ENCODE peak calls at places on chromosome 7, in seven cellular contexts. X, I, N, Z, R, M and L are unnamed samples.

GRCh38 chr7:48176356-48176893 is 5.2 kb downstream of the ABCA13 start:
- DNase-seq in X (peak), I (no peak), N (no peak), Z (no peak), R (no peak), M (no peak), L (no peak)

GRCh38 chr7:410395-410910 is 109.2 kb downstream of the PDGFA start:
- DNase-seq in X (no peak), I (no peak), N (no peak), Z (no peak), R (no peak), M (no peak), L (no peak)

GRCh38 chr7:121891731-121892130 is 18.8 kb downstream of the PTPRZ1 start:
- DNase-seq in X (no peak), I (no peak), N (no peak), Z (no peak), R (no peak), M (no peak), L (no peak)

GRCh38 chr7:23544913-23545354 is 13.2 kb upstream of the TRA2A start:
- DNase-seq in X (peak), I (no peak), N (no peak), Z (no peak), R (no peak), M (peak), L (no peak)

GRCh38 chr7:104982773-104983619 is 31.0 kb upstream of the KMT2E start:
- DNase-seq in X (no peak), I (no peak), N (no peak), Z (no peak), R (no peak), M (no peak), L (no peak)

GRCh38 chr7:154767194-154767593 is 235.7 kb downstream of the PAXIP1 start:
- DNase-seq in X (no peak), I (no peak), N (no peak), Z (no peak), R (no peak), M (no peak), L (no peak)

GRCh38 chr7:156050636-156051569 is 238.6 kb upstream of the SHH start:
- DNase-seq in X (no peak), I (no peak), N (no peak), Z (no peak), R (no peak), M (no peak), L (no peak)

GRCh38 chr7:88429382-88429781 is 122.7 kb upstream of the STEAP4 start:
- DNase-seq in X (no peak), I (no peak), N (no peak), Z (no peak), R (no peak), M (peak), L (no peak)

GRCh38 chr7:7639421-7639820 is 1.1 kb upstream of the UMAD1 start:
- DNase-seq in X (peak), I (no peak), N (no peak), Z (no peak), R (no peak), M (peak), L (no peak)